ENCODE peak calls at places on chromosomes 7 and 10, in seven cellular contexts. K is OCI-LY7, N is AG04450, P is GM23338, T is H9, V is brain microvascular endothelial cell, D is neuronal stem cell. W is an unnamed sample.

GRCh38 chr7:74104702-74105101 is 21.1 kb downstream of the LIMK1 start:
- DNase-seq in K (no peak), N (no peak), P (no peak), T (no peak), V (peak), D (no peak), W (no peak)

GRCh38 chr7:41005381-41005901 is 697.4 kb downstream of the INHBA start:
- DNase-seq in K (no peak), N (peak), P (no peak), T (no peak), V (peak), D (no peak), W (no peak)

GRCh38 chr7:14073988-14074387 is 84.5 kb upstream of the ETV1 start:
- DNase-seq in K (no peak), N (no peak), P (no peak), T (no peak), V (peak), D (no peak), W (no peak)

GRCh38 chr10:71685554-71686202 is 33.9 kb downstream of the C10orf105 start:
- DNase-seq in K (no peak), N (no peak), P (no peak), T (no peak), V (no peak), D (no peak), W (no peak)

GRCh38 chr7:111982804-111983203 is 223.4 kb downstream of the DOCK4 start:
- DNase-seq in K (no peak), N (peak), P (no peak), T (no peak), V (peak), D (no peak), W (no peak)

GRCh38 chr7:103141753-103142404 is 7.0 kb downstream of the NAPEPLD start:
- DNase-seq in K (no peak), N (no peak), P (no peak), T (no peak), V (no peak), D (no peak), W (no peak)

GRCh38 chr7:37476428-37476827 is 27.8 kb upstream of the ELMO1 start:
- DNase-seq in K (no peak), N (no peak), P (no peak), T (no peak), V (no peak), D (no peak), W (no peak)

GRCh38 chr7:139620676-139621344 is 97.3 kb downstream of the CLEC2L start:
- DNase-seq in K (peak), N (no peak), P (peak), T (peak), V (no peak), D (no peak), W (no peak)

GRCh38 chr7:155181768-155182167 is 111.6 kb downstream of the HTR5A start:
- DNase-seq in K (no peak), N (no peak), P (no peak), T (no peak), V (no peak), D (no peak), W (no peak)

GRCh38 chr7:5643280-5643679 is 138.2 kb downstream of the RNF216 start:
- DNase-seq in K (no peak), N (no peak), P (peak), T (peak), V (peak), D (no peak), W (no peak)

GRCh38 chr7:4134204-4134603 is 547.9 kb upstream of the FOXK1 start:
- DNase-seq in K (no peak), N (no peak), P (no peak), T (no peak), V (no peak), D (no peak), W (no peak)

GRCh38 chr10:108787932-108788331 is 1135.4 kb downstream of the XPNPEP1 start:
- DNase-seq in K (no peak), N (no peak), P (no peak), T (no peak), V (no peak), D (no peak), W (no peak)

GRCh38 chr7:75961194-75961593 is 33.2 kb downstream of the TMEM120A start:
- DNase-seq in K (peak), N (no peak), P (peak), T (no peak), V (no peak), D (no peak), W (no peak)

GRCh38 chr7:75958802-75959543 is 35.4 kb downstream of the TMEM120A start:
- DNase-seq in K (no peak), N (no peak), P (no peak), T (no peak), V (no peak), D (no peak), W (no peak)

GRCh38 chr7:75963383-75963995 is 30.9 kb downstream of the TMEM120A start:
- DNase-seq in K (no peak), N (no peak), P (no peak), T (no peak), V (no peak), D (no peak), W (no peak)

GRCh38 chr7:75962607-75963382 is 31.6 kb downstream of the TMEM120A start:
- DNase-seq in K (no peak), N (peak), P (no peak), T (no peak), V (peak), D (peak), W (peak)

DNA sequence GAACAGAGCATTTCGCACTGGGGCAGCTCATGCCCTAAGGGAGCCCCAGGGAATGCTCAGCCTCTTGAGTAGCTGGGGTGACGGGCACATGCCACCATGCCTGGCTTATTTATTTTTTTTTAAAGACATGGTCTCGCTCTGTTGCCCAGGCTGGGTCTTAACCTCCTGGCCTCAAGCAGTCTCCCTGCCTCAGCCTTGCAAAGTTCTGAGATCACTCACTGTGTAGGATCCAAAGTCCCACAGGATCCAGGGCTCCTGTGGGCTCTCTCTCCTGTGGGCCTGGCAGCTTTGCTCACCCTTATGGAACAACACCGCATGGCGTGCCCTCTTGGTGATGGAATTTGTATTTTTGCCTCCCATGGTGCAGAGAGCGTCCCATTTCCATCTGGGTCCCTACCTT is 34.0 kb downstream of the TMEM120A start:
- DNase-seq in K (no peak), N (no peak), P (no peak), T (no peak), V (no peak), D (no peak), W (no peak)
- H3K27ac ChIP-seq in K (no peak), N (no peak), P (peak), T (no peak), V (no peak), D (no peak), W (no peak)

GRCh38 chr7:120837599-120837998 is 20.3 kb downstream of the TSPAN12 start:
- DNase-seq in K (no peak), N (no peak), P (no peak), T (no peak), V (no peak), D (no peak), W (no peak)

GRCh38 chr7:120842131-120842621 is 15.8 kb downstream of the TSPAN12 start:
- DNase-seq in K (no peak), N (no peak), P (peak), T (no peak), V (no peak), D (no peak), W (no peak)

GRCh38 chr7:120838281-120838682 is 19.7 kb downstream of the TSPAN12 start:
- DNase-seq in K (no peak), N (no peak), P (no peak), T (no peak), V (no peak), D (no peak), W (no peak)

GRCh38 chr7:120841608-120842007 is 16.3 kb downstream of the TSPAN12 start:
- DNase-seq in K (no peak), N (no peak), P (no peak), T (no peak), V (no peak), D (no peak), W (no peak)

GRCh38 chr7:120843121-120843520 is 14.8 kb downstream of the TSPAN12 start:
- DNase-seq in K (no peak), N (no peak), P (no peak), T (no peak), V (no peak), D (no peak), W (no peak)
- H3K27ac ChIP-seq in K (no peak), N (no peak), P (no peak), T (no peak), V (no peak), D (no peak), W (no peak)

GRCh38 chr10:69873141-69873540 is 71.4 kb downstream of the COL13A1 start:
- DNase-seq in K (no peak), N (no peak), P (no peak), T (no peak), V (no peak), D (no peak), W (no peak)
- H3K27ac ChIP-seq in K (no peak), N (no peak), P (no peak), T (no peak), V (no peak), D (no peak), W (no peak)

DNA sequence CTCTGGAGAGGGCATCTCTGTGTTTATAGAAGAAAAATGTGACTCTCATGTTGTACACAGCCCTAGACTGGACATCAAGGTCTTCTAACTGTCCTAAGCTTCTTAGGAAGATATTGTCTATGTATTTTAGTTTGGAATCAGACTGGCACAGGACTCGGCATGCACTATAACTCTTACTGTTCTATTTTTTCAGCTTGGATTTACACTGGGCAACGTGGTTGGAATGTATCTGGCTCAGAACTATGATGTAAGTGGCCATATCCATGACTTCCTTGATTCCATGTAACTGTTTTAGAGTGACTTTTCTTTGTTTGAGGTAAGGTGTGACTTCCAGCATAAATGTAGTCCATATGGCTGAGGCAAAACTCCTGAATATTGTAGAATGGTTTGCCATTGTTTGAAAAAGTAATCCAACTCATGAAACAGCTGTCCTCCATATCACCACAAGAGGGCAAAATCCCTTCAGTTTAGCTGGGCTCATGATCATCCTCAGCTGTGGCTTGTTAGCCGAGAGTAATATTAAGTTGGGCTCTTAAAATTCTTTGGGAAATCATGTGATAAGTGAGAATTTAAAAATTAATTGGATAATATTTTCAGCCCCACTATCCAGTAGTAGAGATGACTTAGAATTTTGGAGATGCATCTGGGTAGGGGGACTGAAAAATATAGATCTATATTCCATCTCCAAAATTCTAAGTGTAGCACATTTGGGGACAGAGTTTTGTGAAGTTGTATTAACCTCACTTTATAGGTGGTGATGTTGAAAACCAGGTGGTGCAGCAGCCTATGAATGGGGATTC is 10.4 kb downstream of the STMP1 start:
- DNase-seq in K (peak), N (peak), P (peak), T (no peak), V (peak), D (peak), W (no peak)
- H3K27ac ChIP-seq in K (no peak), N (no peak), P (no peak), T (no peak), V (peak), D (no peak), W (no peak)

GRCh38 chr10:15719899-15720634 is at the start of gene ITGA8:
- DNase-seq in K (no peak), N (no peak), P (peak), T (peak), V (peak), D (peak), W (no peak)
- H3K27ac ChIP-seq in K (no peak), N (no peak), P (no peak), T (no peak), V (no peak), D (no peak), W (no peak)

DNA sequence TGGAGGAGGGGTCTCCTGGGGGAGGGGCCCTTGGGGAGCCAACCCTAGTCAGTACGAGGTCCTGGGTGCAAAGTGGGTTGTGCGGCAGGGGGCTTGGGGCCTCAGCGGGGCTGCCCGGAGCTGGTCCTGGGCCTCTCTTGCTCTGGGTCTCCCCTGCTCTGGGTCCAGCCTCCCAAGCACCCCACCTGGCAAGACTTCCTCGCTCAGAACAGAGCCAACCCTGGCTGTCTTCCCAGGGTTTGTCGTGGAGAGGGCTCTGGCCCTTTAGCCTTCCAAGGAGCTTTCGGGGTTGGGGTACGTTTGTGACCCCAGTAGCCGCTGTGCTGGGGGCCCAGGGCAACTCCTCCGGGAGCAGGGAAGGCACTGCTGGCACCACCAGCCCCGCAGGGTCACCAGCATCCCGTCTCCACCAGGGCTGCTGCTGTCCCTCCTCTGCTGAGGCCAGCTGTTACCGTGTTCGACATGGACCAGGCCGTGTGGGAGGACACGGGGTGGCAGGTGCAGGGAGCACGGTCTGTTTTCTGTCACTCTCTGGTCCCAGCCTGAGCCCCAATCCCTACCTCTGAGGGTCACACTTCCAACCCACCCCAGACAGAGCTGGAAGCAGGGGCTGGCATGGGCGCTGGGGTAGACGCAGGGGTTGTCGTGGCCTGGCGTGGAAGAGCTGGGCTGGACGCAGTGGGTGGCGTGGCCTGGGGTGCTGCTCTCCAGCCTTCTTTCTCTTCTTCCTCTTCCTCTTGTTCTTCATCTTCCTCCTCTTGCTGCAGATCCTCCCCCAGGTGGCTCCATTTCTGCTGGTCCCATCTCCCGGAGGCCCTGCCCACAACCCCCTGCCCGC is 22.9 kb downstream of the PWWP2B start:
- DNase-seq in K (peak), N (no peak), P (no peak), T (peak), V (no peak), D (no peak), W (no peak)
- H3K27ac ChIP-seq in K (peak), N (no peak), P (no peak), T (no peak), V (no peak), D (no peak), W (peak)

GRCh38 chr7:107467972-107468371 is 1.9 kb upstream of the GPR22 start:
- DNase-seq in K (no peak), N (no peak), P (no peak), T (no peak), V (no peak), D (no peak), W (no peak)

GRCh38 chr7:107472116-107472515 is 2.3 kb downstream of the GPR22 start:
- DNase-seq in K (no peak), N (no peak), P (no peak), T (no peak), V (no peak), D (no peak), W (no peak)

GRCh38 chr7:107469836-107470416 is at the start of gene GPR22:
- DNase-seq in K (no peak), N (no peak), P (peak), T (no peak), V (no peak), D (no peak), W (no peak)

GRCh38 chr7:107471292-107472070 is 1.6 kb downstream of the GPR22 start:
- DNase-seq in K (no peak), N (no peak), P (peak), T (no peak), V (no peak), D (no peak), W (no peak)

GRCh38 chr7:107468824-107469223 is 1.0 kb upstream of the GPR22 start:
- DNase-seq in K (no peak), N (no peak), P (no peak), T (no peak), V (no peak), D (no peak), W (no peak)
- H3K27ac ChIP-seq in K (no peak), N (no peak), P (no peak), T (no peak), V (no peak), D (no peak), W (no peak)

GRCh38 chr10:80664071-80664680 is 126.5 kb downstream of the SH2D4B start:
- DNase-seq in K (peak), N (no peak), P (peak), T (peak), V (peak), D (peak), W (peak)

GRCh38 chr10:80660736-80661135 is 123.0 kb downstream of the SH2D4B start:
- DNase-seq in K (no peak), N (no peak), P (no peak), T (no peak), V (no peak), D (no peak), W (peak)

GRCh38 chr10:80661526-80661925 is 123.8 kb downstream of the SH2D4B start:
- DNase-seq in K (no peak), N (no peak), P (no peak), T (no peak), V (no peak), D (no peak), W (no peak)

GRCh38 chr10:80660266-80660665 is 122.6 kb downstream of the SH2D4B start:
- DNase-seq in K (no peak), N (no peak), P (no peak), T (no peak), V (no peak), D (no peak), W (no peak)

GRCh38 chr10:80662429-80663211 is 124.9 kb downstream of the SH2D4B start:
- DNase-seq in K (peak), N (peak), P (peak), T (peak), V (peak), D (peak), W (peak)
- H3K27ac ChIP-seq in K (no peak), N (no peak), P (peak), T (no peak), V (no peak), D (peak), W (no peak)

W was measured in substantia nigra.